ENCODE peak calls at places on chromosomes 1 and 21, in six cellular contexts. K is ACHN; W is RPMI7951; U is IMR-90; J is effector CD4-positive, alpha-beta T cell; A is caudate nucleus. R is an unnamed sample.

GRCh38 chr1:90133133-90133532 is 138.2 kb downstream of the ZNF326 start:
- DNase-seq in J (no peak), U (peak), A (peak), K (peak), W (peak), R (no peak)

GRCh38 chr1:4585216-4585615 is 69.2 kb upstream of the AJAP1 start:
- DNase-seq in W (peak), U (no peak), A (no peak), J (peak), K (no peak), R (no peak)

GRCh38 chr1:17875882-17876280 is 120.7 kb downstream of the ACTL8 start:
- DNase-seq in J (no peak), K (peak), U (peak), W (peak), A (no peak), R (no peak)

GRCh38 chr1:189605236-189605635 is 872.4 kb downstream of the BRINP3 start:
- DNase-seq in J (no peak), W (no peak), A (no peak), U (no peak), K (no peak), R (no peak)

GRCh38 chr1:3752400-3752945 is at the start of gene CCDC27:
- DNase-seq in W (no peak), A (no peak), U (no peak), K (no peak), J (no peak), R (no peak)

GRCh38 chr1:53971718-53972117 is 25.6 kb downstream of the LRRC42 start:
- DNase-seq in A (no peak), W (no peak), K (no peak), U (peak), J (no peak), R (no peak)

GRCh38 chr1:24993871-24994270 is 63.8 kb upstream of the RUNX3 start:
- DNase-seq in K (no peak), A (no peak), J (no peak), W (no peak), U (no peak), R (no peak)

GRCh38 chr1:10075732-10076131 is 43.0 kb downstream of the UBE4B start:
- DNase-seq in U (no peak), W (no peak), K (no peak), J (no peak), A (no peak), R (no peak)

GRCh38 chr1:212498243-212498642 is 65.5 kb downstream of the NENF start:
- DNase-seq in K (peak), J (no peak), W (peak), U (peak), A (no peak), R (no peak)

GRCh38 chr21:14308234-14308633 is 74.7 kb downstream of the HSPA13 start:
- DNase-seq in W (no peak), A (no peak), J (no peak), K (no peak), U (no peak), R (no peak)

GRCh38 chr1:40450491-40451237 is 388 bp downstream of the ZFP69B start:
- DNase-seq in U (peak), K (peak), A (peak), J (peak), W (peak), R (no peak)

GRCh38 chr1:20380616-20381035 is 90.0 kb downstream of the VWA5B1 start:
- DNase-seq in J (no peak), W (peak), A (peak), K (peak), U (peak), R (peak)

GRCh38 chr1:3789421-3790300 is 6.6 kb downstream of the LRRC47 start:
- DNase-seq in K (no peak), J (no peak), U (no peak), W (no peak), A (no peak), R (no peak)

GRCh38 chr1:231162300-231162969 is 577 bp downstream of the TRIM67 start:
- DNase-seq in J (no peak), U (peak), W (peak), A (no peak), K (peak), R (no peak)

GRCh38 chr21:14096577-14096976 is 114.2 kb downstream of the LIPI start:
- DNase-seq in U (no peak), A (no peak), J (no peak), K (no peak), W (no peak), R (no peak)

GRCh38 chr1:17212487-17213121 is 7.7 kb downstream of the PADI1 start:
- DNase-seq in W (peak), K (no peak), A (no peak), J (peak), U (peak), R (peak)

GRCh38 chr1:113758631-113759340 is 500 bp downstream of the PHTF1 start:
- DNase-seq in J (peak), K (peak), U (peak), W (peak), A (peak), R (peak)

GRCh38 chr1:198364471-198364870 is 176.0 kb downstream of the ATP6V1G3 start:
- DNase-seq in A (no peak), J (no peak), K (no peak), W (no peak), U (peak), R (no peak)